ENCODE peak calls at places on chromosomes 7 and 10, in six cellular contexts. One of them, this sample, is unnamed.

GRCh38 chr7:72405389-72405788 is 6.7 kb downstream of the CALN1 start:
- DNase-seq in hypothalamus: no peak
- DNase-seq in anterior cingulate cortex: peak
- DNase-seq in hippocampal formation: peak
- DNase-seq in kidney glomerular epithelial cell: no peak
- DNase-seq in right cardiac atrium: no peak
- DNase-seq in this sample: no peak

GRCh38 chr7:117188949-117189348 is 133.9 kb downstream of the WNT2 start:
- DNase-seq in hypothalamus: no peak
- DNase-seq in anterior cingulate cortex: no peak
- DNase-seq in hippocampal formation: no peak
- DNase-seq in kidney glomerular epithelial cell: no peak
- DNase-seq in right cardiac atrium: no peak
- DNase-seq in this sample: no peak

GRCh38 chr10:21572578-21572977 is 38.5 kb downstream of the MLLT10 start:
- DNase-seq in hypothalamus: no peak
- DNase-seq in anterior cingulate cortex: no peak
- DNase-seq in hippocampal formation: no peak
- DNase-seq in kidney glomerular epithelial cell: no peak
- DNase-seq in right cardiac atrium: peak
- DNase-seq in this sample: no peak

GRCh38 chr7:32762321-32762669 is 129.3 kb downstream of the KBTBD2 start:
- DNase-seq in hypothalamus: no peak
- DNase-seq in anterior cingulate cortex: no peak
- DNase-seq in hippocampal formation: no peak
- DNase-seq in kidney glomerular epithelial cell: no peak
- DNase-seq in right cardiac atrium: no peak
- DNase-seq in this sample: no peak

GRCh38 chr7:102030696-102031095 is 213.3 kb downstream of the CUX1 start:
- DNase-seq in hypothalamus: no peak
- DNase-seq in anterior cingulate cortex: no peak
- DNase-seq in hippocampal formation: no peak
- DNase-seq in kidney glomerular epithelial cell: no peak
- DNase-seq in right cardiac atrium: no peak
- DNase-seq in this sample: no peak

GRCh38 chr10:124221356-124222297 is 128.2 kb upstream of the CHST15 start:
- DNase-seq in hypothalamus: no peak
- DNase-seq in anterior cingulate cortex: no peak
- DNase-seq in hippocampal formation: no peak
- DNase-seq in kidney glomerular epithelial cell: peak
- DNase-seq in right cardiac atrium: no peak
- DNase-seq in this sample: peak

GRCh38 chr10:23322082-23322481 is 22.5 kb downstream of the C10orf67 start:
- DNase-seq in hypothalamus: no peak
- DNase-seq in anterior cingulate cortex: no peak
- DNase-seq in hippocampal formation: no peak
- DNase-seq in kidney glomerular epithelial cell: no peak
- DNase-seq in right cardiac atrium: no peak
- DNase-seq in this sample: no peak

GRCh38 chr10:93074597-93075368 is 1.1 kb downstream of the CYP26A1 start:
- DNase-seq in hypothalamus: no peak
- DNase-seq in anterior cingulate cortex: no peak
- DNase-seq in hippocampal formation: no peak
- DNase-seq in kidney glomerular epithelial cell: no peak
- DNase-seq in right cardiac atrium: peak
- DNase-seq in this sample: no peak

GRCh38 chr7:151672706-151673105 is 153.0 kb upstream of the RHEB start:
- DNase-seq in hypothalamus: no peak
- DNase-seq in anterior cingulate cortex: no peak
- DNase-seq in hippocampal formation: no peak
- DNase-seq in kidney glomerular epithelial cell: no peak
- DNase-seq in right cardiac atrium: peak
- DNase-seq in this sample: no peak

GRCh38 chr7:93185303-93186027 is 37.3 kb upstream of the SAMD9L start:
- DNase-seq in hypothalamus: no peak
- DNase-seq in anterior cingulate cortex: no peak
- DNase-seq in hippocampal formation: no peak
- DNase-seq in kidney glomerular epithelial cell: no peak
- DNase-seq in right cardiac atrium: no peak
- DNase-seq in this sample: no peak

GRCh38 chr10:117518246-117518645 is 24.3 kb upstream of the EMX2 start:
- DNase-seq in hypothalamus: no peak
- DNase-seq in anterior cingulate cortex: no peak
- DNase-seq in hippocampal formation: no peak
- DNase-seq in kidney glomerular epithelial cell: no peak
- DNase-seq in right cardiac atrium: no peak
- DNase-seq in this sample: no peak

GRCh38 chr10:33542747-33543505 is 208.5 kb upstream of the NRP1 start:
- DNase-seq in hypothalamus: no peak
- DNase-seq in anterior cingulate cortex: no peak
- DNase-seq in hippocampal formation: no peak
- DNase-seq in kidney glomerular epithelial cell: no peak
- DNase-seq in right cardiac atrium: no peak
- DNase-seq in this sample: peak

GRCh38 chr7:5824297-5824610 is 42.8 kb upstream of the RNF216 start:
- DNase-seq in hypothalamus: no peak
- DNase-seq in anterior cingulate cortex: no peak
- DNase-seq in hippocampal formation: no peak
- DNase-seq in kidney glomerular epithelial cell: no peak
- DNase-seq in right cardiac atrium: no peak
- DNase-seq in this sample: no peak

GRCh38 chr7:110119883-110120581 is 970.9 kb upstream of the LRRN3 start:
- DNase-seq in hypothalamus: no peak
- DNase-seq in anterior cingulate cortex: no peak
- DNase-seq in hippocampal formation: no peak
- DNase-seq in kidney glomerular epithelial cell: no peak
- DNase-seq in right cardiac atrium: no peak
- DNase-seq in this sample: peak

GRCh38 chr7:130273863-130274262 is 7.2 kb downstream of the CPA2 start:
- DNase-seq in hypothalamus: no peak
- DNase-seq in anterior cingulate cortex: no peak
- DNase-seq in hippocampal formation: peak
- DNase-seq in kidney glomerular epithelial cell: no peak
- DNase-seq in right cardiac atrium: no peak
- DNase-seq in this sample: no peak

GRCh38 chr10:79361721-79362397 is 14.6 kb downstream of the PPIF start:
- DNase-seq in hypothalamus: no peak
- DNase-seq in anterior cingulate cortex: no peak
- DNase-seq in hippocampal formation: no peak
- DNase-seq in kidney glomerular epithelial cell: no peak
- DNase-seq in right cardiac atrium: no peak
- DNase-seq in this sample: no peak

GRCh38 chr10:79320785-79321493 is 26.3 kb upstream of the PPIF start:
- DNase-seq in hypothalamus: no peak
- DNase-seq in anterior cingulate cortex: no peak
- DNase-seq in hippocampal formation: no peak
- DNase-seq in kidney glomerular epithelial cell: peak
- DNase-seq in right cardiac atrium: no peak
- DNase-seq in this sample: peak

GRCh38 chr10:27742926-27743735 is 2.5 kb downstream of the MKX start:
- DNase-seq in hypothalamus: no peak
- DNase-seq in anterior cingulate cortex: no peak
- DNase-seq in hippocampal formation: no peak
- DNase-seq in kidney glomerular epithelial cell: no peak
- DNase-seq in right cardiac atrium: peak
- DNase-seq in this sample: no peak

GRCh38 chr7:25014735-25015134 is 34.8 kb upstream of the OSBPL3 start:
- DNase-seq in hypothalamus: no peak
- DNase-seq in anterior cingulate cortex: no peak
- DNase-seq in hippocampal formation: no peak
- DNase-seq in kidney glomerular epithelial cell: no peak
- DNase-seq in right cardiac atrium: no peak
- DNase-seq in this sample: no peak

GRCh38 chr10:98208925-98209324 is 59.1 kb downstream of the LOXL4 start:
- DNase-seq in hypothalamus: no peak
- DNase-seq in anterior cingulate cortex: no peak
- DNase-seq in hippocampal formation: no peak
- DNase-seq in kidney glomerular epithelial cell: no peak
- DNase-seq in right cardiac atrium: no peak
- DNase-seq in this sample: no peak

GRCh38 chr10:51176976-51177690 is 102.8 kb downstream of the PRKG1 start:
- DNase-seq in hypothalamus: no peak
- DNase-seq in anterior cingulate cortex: no peak
- DNase-seq in hippocampal formation: no peak
- DNase-seq in kidney glomerular epithelial cell: no peak
- DNase-seq in right cardiac atrium: no peak
- DNase-seq in this sample: no peak

GRCh38 chr7:88147341-88147740 is 72.5 kb downstream of the SRI start:
- DNase-seq in hypothalamus: no peak
- DNase-seq in anterior cingulate cortex: no peak
- DNase-seq in hippocampal formation: no peak
- DNase-seq in kidney glomerular epithelial cell: no peak
- DNase-seq in right cardiac atrium: no peak
- DNase-seq in this sample: no peak

GRCh38 chr7:34060548-34060947 is 155.2 kb downstream of the BMPER start:
- DNase-seq in hypothalamus: no peak
- DNase-seq in anterior cingulate cortex: no peak
- DNase-seq in hippocampal formation: no peak
- DNase-seq in kidney glomerular epithelial cell: peak
- DNase-seq in right cardiac atrium: no peak
- DNase-seq in this sample: peak

GRCh38 chr7:83819911-83820310 is 171.0 kb upstream of the SEMA3E start:
- DNase-seq in hypothalamus: no peak
- DNase-seq in anterior cingulate cortex: no peak
- DNase-seq in hippocampal formation: no peak
- DNase-seq in kidney glomerular epithelial cell: no peak
- DNase-seq in right cardiac atrium: no peak
- DNase-seq in this sample: no peak

GRCh38 chr10:102152545-102152890 is 329 bp downstream of the NOLC1 start:
- DNase-seq in hypothalamus: peak
- DNase-seq in anterior cingulate cortex: no peak
- DNase-seq in hippocampal formation: no peak
- DNase-seq in kidney glomerular epithelial cell: no peak
- DNase-seq in right cardiac atrium: no peak
- DNase-seq in this sample: no peak

GRCh38 chr10:68665841-68666240 is 55.2 kb upstream of the CCAR1 start:
- DNase-seq in hypothalamus: no peak
- DNase-seq in anterior cingulate cortex: no peak
- DNase-seq in hippocampal formation: no peak
- DNase-seq in kidney glomerular epithelial cell: no peak
- DNase-seq in right cardiac atrium: no peak
- DNase-seq in this sample: peak

GRCh38 chr10:89474452-89474851 is 60.1 kb downstream of the IFIT5 start:
- DNase-seq in hypothalamus: no peak
- DNase-seq in anterior cingulate cortex: no peak
- DNase-seq in hippocampal formation: no peak
- DNase-seq in kidney glomerular epithelial cell: no peak
- DNase-seq in right cardiac atrium: no peak
- DNase-seq in this sample: no peak

GRCh38 chr10:21733710-21734109 is 199.7 kb downstream of the MLLT10 start:
- DNase-seq in hypothalamus: no peak
- DNase-seq in anterior cingulate cortex: no peak
- DNase-seq in hippocampal formation: no peak
- DNase-seq in kidney glomerular epithelial cell: no peak
- DNase-seq in right cardiac atrium: no peak
- DNase-seq in this sample: peak

GRCh38 chr7:85564861-85565630 is 378.2 kb upstream of the SEMA3D start:
- DNase-seq in hypothalamus: no peak
- DNase-seq in anterior cingulate cortex: no peak
- DNase-seq in hippocampal formation: no peak
- DNase-seq in kidney glomerular epithelial cell: no peak
- DNase-seq in right cardiac atrium: no peak
- DNase-seq in this sample: peak

GRCh38 chr7:7263297-7264230 is 81.2 kb downstream of the C1GALT1 start:
- DNase-seq in hypothalamus: no peak
- DNase-seq in anterior cingulate cortex: no peak
- DNase-seq in hippocampal formation: no peak
- DNase-seq in kidney glomerular epithelial cell: no peak
- DNase-seq in right cardiac atrium: no peak
- DNase-seq in this sample: no peak

GRCh38 chr10:87775766-87776165 is 42.3 kb downstream of the ATAD1 start:
- DNase-seq in hypothalamus: no peak
- DNase-seq in anterior cingulate cortex: no peak
- DNase-seq in hippocampal formation: no peak
- DNase-seq in kidney glomerular epithelial cell: no peak
- DNase-seq in right cardiac atrium: no peak
- DNase-seq in this sample: no peak

GRCh38 chr10:56905051-56905450 is 544.0 kb upstream of the ZWINT start:
- DNase-seq in hypothalamus: no peak
- DNase-seq in anterior cingulate cortex: no peak
- DNase-seq in hippocampal formation: no peak
- DNase-seq in kidney glomerular epithelial cell: no peak
- DNase-seq in right cardiac atrium: no peak
- DNase-seq in this sample: no peak

This sample was measured in renal cortical epithelial cell.